ENCODE peak calls at places on chromosomes 5 and 9, in seven cellular contexts. L, O, Y, K, X, T and F are unnamed samples.

GRCh38 chr9:135908334-135909204 is 1.2 kb upstream of the CAMSAP1 start:
- DNase-seq in L (no peak), O (no peak), Y (peak), K (no peak), X (peak), T (no peak), F (no peak)

GRCh38 chr5:176167800-176168199 is 70.4 kb upstream of the SIMC1 start:
- DNase-seq in L (no peak), O (no peak), Y (no peak), K (no peak), X (no peak), T (no peak), F (no peak)

GRCh38 chr5:119996128-119996527 is 366.8 kb downstream of the FAM170A start:
- DNase-seq in L (no peak), O (no peak), Y (no peak), K (no peak), X (no peak), T (no peak), F (no peak)

GRCh38 chr5:96065577-96066385 is 104.1 kb upstream of the ELL2 start:
- DNase-seq in L (no peak), O (no peak), Y (no peak), K (no peak), X (no peak), T (no peak), F (no peak)

GRCh38 chr5:131163315-131164119 is 1.5 kb downstream of the HINT1 start:
- DNase-seq in L (no peak), O (no peak), Y (no peak), K (no peak), X (no peak), T (no peak), F (no peak)

GRCh38 chr5:106314221-106314824 is 1356.4 kb downstream of the EFNA5 start:
- DNase-seq in L (no peak), O (no peak), Y (no peak), K (no peak), X (no peak), T (no peak), F (no peak)

GRCh38 chr9:130665431-130666392 is 1.3 kb downstream of the PRDM12 start:
- DNase-seq in L (no peak), O (no peak), Y (no peak), K (no peak), X (no peak), T (no peak), F (no peak)

GRCh38 chr5:146699729-146700430 is 178.7 kb downstream of the PPP2R2B start:
- DNase-seq in L (no peak), O (no peak), Y (no peak), K (no peak), X (no peak), T (no peak), F (no peak)

GRCh38 chr5:88665750-88666215 is 217.2 kb downstream of the MEF2C start:
- DNase-seq in L (no peak), O (no peak), Y (no peak), K (no peak), X (no peak), T (no peak), F (no peak)

GRCh38 chr9:130782883-130783537 is 52.0 kb upstream of the ABL1 start:
- DNase-seq in L (no peak), O (no peak), Y (no peak), K (no peak), X (no peak), T (no peak), F (no peak)

GRCh38 chr9:27086818-27087680 is 22.0 kb upstream of the TEK start:
- DNase-seq in L (no peak), O (no peak), Y (no peak), K (no peak), X (no peak), T (no peak), F (no peak)

GRCh38 chr5:35229076-35230042 is 928 bp downstream of the PRLR start:
- DNase-seq in L (no peak), O (no peak), Y (no peak), K (no peak), X (peak), T (no peak), F (no peak)

GRCh38 chr5:168879929-168880328 is 300.8 kb upstream of the PANK3 start:
- DNase-seq in L (no peak), O (no peak), Y (no peak), K (peak), X (no peak), T (no peak), F (no peak)

GRCh38 chr5:14144586-14145355 is 1.6 kb downstream of the TRIO start:
- DNase-seq in L (peak), O (peak), Y (peak), K (peak), X (peak), T (peak), F (no peak)

GRCh38 chr5:156479864-156480263 is 152.9 kb downstream of the SGCD start:
- DNase-seq in L (peak), O (no peak), Y (no peak), K (no peak), X (no peak), T (peak), F (no peak)

GRCh38 chr5:43066231-43066798 is 26.2 kb upstream of the ANXA2R start:
- DNase-seq in L (peak), O (peak), Y (peak), K (peak), X (peak), T (peak), F (no peak)

GRCh38 chr5:133718457-133718856 is 106.1 kb upstream of the FSTL4 start:
- DNase-seq in L (no peak), O (no peak), Y (no peak), K (no peak), X (no peak), T (no peak), F (no peak)

GRCh38 chr5:133316346-133317343 is 264.8 kb downstream of the HSPA4 start:
- DNase-seq in L (no peak), O (peak), Y (no peak), K (no peak), X (no peak), T (no peak), F (no peak)

GRCh38 chr9:95249986-95250385 is 67.5 kb downstream of the FANCC start:
- DNase-seq in L (no peak), O (no peak), Y (no peak), K (no peak), X (no peak), T (no peak), F (no peak)

GRCh38 chr5:133480366-133480765 is 132.0 kb downstream of the FSTL4 start:
- DNase-seq in L (no peak), O (no peak), Y (no peak), K (no peak), X (no peak), T (peak), F (no peak)

DNA sequence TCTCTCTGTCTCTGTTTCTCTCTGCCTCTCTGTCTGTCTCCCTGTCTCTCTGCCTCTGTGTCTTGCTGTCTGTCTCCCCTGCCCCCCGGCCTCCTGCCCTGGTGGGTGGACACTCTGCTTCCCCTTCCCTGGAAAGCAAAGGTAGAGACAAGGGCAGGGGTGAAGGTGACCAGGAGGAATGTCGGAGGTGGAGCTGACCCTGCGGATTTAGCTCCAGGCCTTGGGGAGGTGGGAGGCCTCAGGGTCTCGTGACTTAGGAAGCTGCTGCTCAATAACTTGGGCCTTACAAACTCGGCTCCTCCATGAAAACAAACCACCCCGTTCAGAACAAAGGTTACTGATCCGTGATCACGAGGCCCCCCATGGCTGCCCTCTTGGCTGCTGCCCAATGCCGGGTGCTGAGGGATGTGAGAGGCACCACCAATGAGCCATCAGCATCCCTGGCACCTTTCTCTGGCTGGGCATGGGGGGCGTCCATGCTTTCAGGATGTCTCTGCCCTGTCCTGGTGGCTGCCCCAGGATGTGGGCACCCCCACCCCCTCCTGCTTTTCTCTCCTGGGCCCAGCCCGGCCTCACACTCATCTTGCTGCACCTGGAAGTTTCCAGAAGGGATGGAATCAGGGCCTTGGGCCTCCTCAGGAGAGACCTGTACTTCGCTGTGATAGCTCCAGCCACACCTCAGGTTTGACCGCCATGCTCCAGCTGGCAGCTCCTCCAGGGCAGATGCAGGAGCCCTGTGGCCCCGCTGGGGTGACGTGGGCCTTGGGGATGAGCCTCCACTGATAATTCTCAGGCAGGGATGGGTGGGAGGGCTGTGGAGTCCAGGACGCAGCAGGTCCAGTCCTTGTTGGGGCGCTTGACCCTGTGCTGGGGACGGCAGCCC is 14.8 kb upstream of the SLC6A19 start:
- DNase-seq in L (no peak), O (no peak), Y (no peak), K (no peak), X (no peak), T (no peak), F (no peak)
- TF ChIP-seq POLR2A in L (no peak), O (no peak), Y (no peak), K (no peak), X (no peak), T (no peak), F (no peak)

DNA sequence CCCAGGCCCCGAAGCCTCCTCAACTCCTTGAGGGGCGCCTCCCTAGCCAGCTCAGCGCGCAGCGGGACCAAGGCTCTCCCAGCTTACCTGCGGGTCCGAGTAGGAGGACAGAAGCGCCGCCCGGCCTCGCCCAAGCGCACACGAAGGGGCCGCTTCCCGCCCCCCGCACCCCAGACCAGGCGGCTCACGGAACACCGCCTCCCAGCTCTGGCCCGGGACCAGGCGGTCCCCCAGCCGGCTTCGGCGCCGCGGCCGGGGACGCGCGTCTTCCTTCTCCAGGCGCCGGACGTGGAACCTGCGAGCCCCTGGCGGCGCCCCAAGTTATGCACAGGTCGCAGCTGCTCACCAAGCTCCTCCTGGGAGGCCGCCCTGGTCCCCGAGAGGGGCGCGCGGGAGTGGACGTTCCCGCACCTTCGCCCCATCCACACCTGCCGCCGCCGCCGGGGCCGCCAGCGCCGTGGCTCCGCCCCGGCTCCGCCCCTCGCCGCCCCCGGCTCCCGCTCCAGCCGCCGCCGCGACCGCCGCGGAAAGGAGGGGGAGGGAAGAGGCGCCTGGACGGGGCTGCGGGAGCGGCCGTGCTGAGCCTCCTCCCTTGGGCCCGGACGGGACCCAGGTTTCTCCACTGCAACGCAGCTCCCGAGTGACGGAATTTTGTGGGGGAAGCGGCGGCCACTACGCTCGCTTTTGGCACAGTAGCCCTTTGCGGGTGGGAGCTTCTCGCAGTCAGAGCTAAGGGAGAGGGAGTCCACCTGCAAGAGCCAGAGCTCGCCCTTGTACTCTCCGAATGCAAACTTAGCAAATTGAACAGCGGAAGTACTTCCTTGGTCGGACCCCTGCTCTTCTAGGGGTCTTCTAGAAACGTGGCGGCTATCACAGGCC is 77.5 kb upstream of the IFNE start:
- DNase-seq in L (no peak), O (no peak), Y (peak), K (no peak), X (peak), T (peak), F (no peak)
- TF ChIP-seq POLR2A in L (no peak), O (no peak), Y (no peak), K (no peak), X (no peak), T (no peak), F (no peak)

GRCh38 chr5:177364159-177364962 is 6.6 kb downstream of the RGS14 start:
- DNase-seq in L (no peak), O (no peak), Y (no peak), K (peak), X (no peak), T (no peak), F (no peak)

GRCh38 chr5:177361418-177362101 is 3.8 kb downstream of the RGS14 start:
- DNase-seq in L (no peak), O (no peak), Y (no peak), K (no peak), X (no peak), T (no peak), F (no peak)

GRCh38 chr5:177362102-177362868 is 4.6 kb downstream of the RGS14 start:
- DNase-seq in L (no peak), O (no peak), Y (no peak), K (no peak), X (no peak), T (no peak), F (no peak)

GRCh38 chr5:177363565-177363964 is 5.8 kb downstream of the RGS14 start:
- DNase-seq in L (no peak), O (no peak), Y (no peak), K (no peak), X (no peak), T (no peak), F (no peak)

GRCh38 chr5:177362871-177363507 is 5.3 kb downstream of the RGS14 start:
- DNase-seq in L (peak), O (no peak), Y (peak), K (no peak), X (peak), T (peak), F (no peak)
- TF ChIP-seq POLR2A in L (no peak), O (peak), Y (no peak), K (peak), X (no peak), T (no peak), F (no peak)

DNA sequence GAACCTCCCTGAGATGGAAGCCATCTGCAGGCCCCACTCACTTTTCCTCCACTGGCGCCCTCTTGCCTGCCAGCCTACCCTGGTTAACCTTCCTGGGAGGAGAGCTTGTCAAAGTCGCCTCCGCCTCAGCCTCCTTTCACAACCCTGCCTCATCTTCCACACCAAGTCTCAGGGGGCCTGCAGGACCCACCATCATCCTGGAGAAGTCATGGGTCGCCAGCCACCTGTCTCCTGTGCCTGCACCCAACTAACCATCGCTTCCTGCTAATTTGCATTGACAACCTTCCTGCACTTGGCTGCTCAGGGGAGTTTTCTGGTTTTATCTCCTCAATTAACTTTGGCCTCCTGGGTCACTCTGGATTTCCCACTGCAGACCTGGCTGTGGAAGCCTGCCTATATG is 52.8 kb upstream of the GRHPR start:
- DNase-seq in L (no peak), O (no peak), Y (no peak), K (peak), X (no peak), T (no peak), F (no peak)
- TF ChIP-seq POLR2A in L (no peak), O (no peak), Y (no peak), K (peak), X (no peak), T (no peak), F (no peak)

GRCh38 chr9:109910616-109911568 is 130.9 kb downstream of the PALM2AKAP2 start:
- DNase-seq in L (no peak), O (no peak), Y (no peak), K (no peak), X (peak), T (no peak), F (peak)
- TF ChIP-seq POLR2A in L (no peak), O (no peak), Y (no peak), K (no peak), X (no peak), T (no peak), F (no peak)